ENCODE peak calls at places on chromosome 15, in six cellular contexts. One of them, this sample, is unnamed.

GRCh38 chr15:70512772-70513362 is 250.5 kb downstream of the UACA start:
- DNase-seq in mucosa of gallbladder: no peak
- DNase-seq in A172: peak; percentile 41
- DNase-seq in dorsolateral prefrontal cortex: no peak
- DNase-seq in erythroblast: peak; percentile 77
- DNase-seq in AG08395: peak; percentile 38
- DNase-seq in this sample: peak; percentile 71

GRCh38 chr15:35349916-35350315 is 196.0 kb downstream of the DPH6 start:
- DNase-seq in mucosa of gallbladder: no peak
- DNase-seq in A172: no peak
- DNase-seq in dorsolateral prefrontal cortex: no peak
- DNase-seq in erythroblast: no peak
- DNase-seq in AG08395: peak; percentile 20
- DNase-seq in this sample: no peak

GRCh38 chr15:31267161-31268107 is 59.2 kb upstream of the KLF13 start:
- DNase-seq in mucosa of gallbladder: peak; percentile 9
- DNase-seq in A172: no peak
- DNase-seq in dorsolateral prefrontal cortex: peak; percentile 21
- DNase-seq in erythroblast: peak; percentile 45
- DNase-seq in AG08395: no peak
- DNase-seq in this sample: peak; percentile 40

GRCh38 chr15:80906159-80906775 is 83.4 kb downstream of the MESD start:
- DNase-seq in mucosa of gallbladder: no peak
- DNase-seq in A172: no peak
- DNase-seq in dorsolateral prefrontal cortex: no peak
- DNase-seq in erythroblast: no peak
- DNase-seq in AG08395: no peak
- DNase-seq in this sample: peak; percentile 96

GRCh38 chr15:100733088-100733487 is 130.7 kb downstream of the ASB7 start:
- DNase-seq in mucosa of gallbladder: no peak
- DNase-seq in A172: peak; percentile 55
- DNase-seq in dorsolateral prefrontal cortex: no peak
- DNase-seq in erythroblast: no peak
- DNase-seq in AG08395: peak; percentile 90
- DNase-seq in this sample: no peak

GRCh38 chr15:64845183-64845611 is 3.5 kb downstream of the PLEKHO2 start:
- DNase-seq in mucosa of gallbladder: no peak
- DNase-seq in A172: no peak
- DNase-seq in dorsolateral prefrontal cortex: no peak
- DNase-seq in erythroblast: no peak
- DNase-seq in AG08395: no peak
- DNase-seq in this sample: no peak

GRCh38 chr15:68678746-68679145 is 100.0 kb downstream of the CORO2B start:
- DNase-seq in mucosa of gallbladder: no peak
- DNase-seq in A172: no peak
- DNase-seq in dorsolateral prefrontal cortex: no peak
- DNase-seq in erythroblast: peak; percentile 22
- DNase-seq in AG08395: no peak
- DNase-seq in this sample: peak; percentile 9

GRCh38 chr15:49379996-49380395 is 43.0 kb upstream of the FGF7 start:
- DNase-seq in mucosa of gallbladder: no peak
- DNase-seq in A172: no peak
- DNase-seq in dorsolateral prefrontal cortex: no peak
- DNase-seq in erythroblast: no peak
- DNase-seq in AG08395: no peak
- DNase-seq in this sample: no peak

GRCh38 chr15:67744331-67745058 is 80.8 kb upstream of the SKOR1 start:
- DNase-seq in mucosa of gallbladder: no peak
- DNase-seq in A172: no peak
- DNase-seq in dorsolateral prefrontal cortex: no peak
- DNase-seq in erythroblast: no peak
- DNase-seq in AG08395: no peak
- DNase-seq in this sample: no peak

GRCh38 chr15:39125904-39126303 is 455.0 kb upstream of the THBS1 start:
- DNase-seq in mucosa of gallbladder: no peak
- DNase-seq in A172: no peak
- DNase-seq in dorsolateral prefrontal cortex: no peak
- DNase-seq in erythroblast: peak; percentile 81
- DNase-seq in AG08395: peak; percentile 19
- DNase-seq in this sample: peak; percentile 67

GRCh38 chr15:40582726-40583246 is 11.3 kb upstream of the KNL1 start:
- DNase-seq in mucosa of gallbladder: peak; percentile 53
- DNase-seq in A172: peak; percentile 93
- DNase-seq in dorsolateral prefrontal cortex: no peak
- DNase-seq in erythroblast: no peak
- DNase-seq in AG08395: peak; percentile 15
- DNase-seq in this sample: peak; percentile 88

GRCh38 chr15:92141607-92142006 is 252.1 kb upstream of the ST8SIA2 start:
- DNase-seq in mucosa of gallbladder: no peak
- DNase-seq in A172: no peak
- DNase-seq in dorsolateral prefrontal cortex: no peak
- DNase-seq in erythroblast: no peak
- DNase-seq in AG08395: no peak
- DNase-seq in this sample: no peak

GRCh38 chr15:50289749-50290148 is 24.2 kb upstream of the HDC start:
- DNase-seq in mucosa of gallbladder: no peak
- DNase-seq in A172: no peak
- DNase-seq in dorsolateral prefrontal cortex: no peak
- DNase-seq in erythroblast: no peak
- DNase-seq in AG08395: no peak
- DNase-seq in this sample: no peak

GRCh38 chr15:78220713-78221112 is 13.7 kb downstream of the ACSBG1 start:
- DNase-seq in mucosa of gallbladder: no peak
- DNase-seq in A172: no peak
- DNase-seq in dorsolateral prefrontal cortex: no peak
- DNase-seq in erythroblast: no peak
- DNase-seq in AG08395: no peak
- DNase-seq in this sample: peak; percentile 88

GRCh38 chr15:83092309-83092976 is 15.0 kb upstream of the TM6SF1 start:
- DNase-seq in mucosa of gallbladder: peak; percentile 44
- DNase-seq in A172: no peak
- DNase-seq in dorsolateral prefrontal cortex: peak; percentile 36
- DNase-seq in erythroblast: peak; percentile 89
- DNase-seq in AG08395: no peak
- DNase-seq in this sample: no peak

GRCh38 chr15:62869116-62869515 is 173.4 kb upstream of the TPM1 start:
- DNase-seq in mucosa of gallbladder: no peak
- DNase-seq in A172: no peak
- DNase-seq in dorsolateral prefrontal cortex: no peak
- DNase-seq in erythroblast: no peak
- DNase-seq in AG08395: no peak
- DNase-seq in this sample: no peak

GRCh38 chr15:44193651-44194396 is 1.2 kb downstream of the FRMD5 start:
- DNase-seq in mucosa of gallbladder: no peak
- DNase-seq in A172: peak; percentile 41
- DNase-seq in dorsolateral prefrontal cortex: no peak
- DNase-seq in erythroblast: no peak
- DNase-seq in AG08395: peak; percentile 27
- DNase-seq in this sample: peak; percentile 89

GRCh38 chr15:91553455-91553854 is 300.1 kb upstream of the SLCO3A1 start:
- DNase-seq in mucosa of gallbladder: no peak
- DNase-seq in A172: no peak
- DNase-seq in dorsolateral prefrontal cortex: no peak
- DNase-seq in erythroblast: no peak
- DNase-seq in AG08395: no peak
- DNase-seq in this sample: peak; percentile 90

GRCh38 chr15:69666441-69666882 is 213.8 kb downstream of the RPLP1 start:
- DNase-seq in mucosa of gallbladder: peak; percentile 30
- DNase-seq in A172: no peak
- DNase-seq in dorsolateral prefrontal cortex: peak; percentile 54
- DNase-seq in erythroblast: peak; percentile 7
- DNase-seq in AG08395: no peak
- DNase-seq in this sample: no peak

GRCh38 chr15:40344631-40345120 is 3.9 kb upstream of the CCDC9B start:
- DNase-seq in mucosa of gallbladder: no peak
- DNase-seq in A172: peak; percentile 88
- DNase-seq in dorsolateral prefrontal cortex: no peak
- DNase-seq in erythroblast: peak; percentile 75
- DNase-seq in AG08395: peak; percentile 78
- DNase-seq in this sample: peak; percentile 79

GRCh38 chr15:64288577-64288976 is 67.4 kb downstream of the CSNK1G1 start:
- DNase-seq in mucosa of gallbladder: no peak
- DNase-seq in A172: no peak
- DNase-seq in dorsolateral prefrontal cortex: no peak
- DNase-seq in erythroblast: no peak
- DNase-seq in AG08395: peak; percentile 3
- DNase-seq in this sample: peak; percentile 50

GRCh38 chr15:75230016-75230343 is 28.2 kb upstream of the GOLGA6C start:
- DNase-seq in mucosa of gallbladder: no peak
- DNase-seq in A172: no peak
- DNase-seq in dorsolateral prefrontal cortex: no peak
- DNase-seq in erythroblast: no peak
- DNase-seq in AG08395: no peak
- DNase-seq in this sample: no peak

GRCh38 chr15:90402230-90402629 is 14.2 kb downstream of the IQGAP1 start:
- DNase-seq in mucosa of gallbladder: no peak
- DNase-seq in A172: peak; percentile 80
- DNase-seq in dorsolateral prefrontal cortex: no peak
- DNase-seq in erythroblast: no peak
- DNase-seq in AG08395: peak; percentile 77
- DNase-seq in this sample: peak; percentile 48

GRCh38 chr15:45157974-45158373 is 28.2 kb downstream of the DUOX1 start:
- DNase-seq in mucosa of gallbladder: no peak
- DNase-seq in A172: peak; percentile 78
- DNase-seq in dorsolateral prefrontal cortex: peak; percentile 65
- DNase-seq in erythroblast: no peak
- DNase-seq in AG08395: peak; percentile 86
- DNase-seq in this sample: peak; percentile 57

GRCh38 chr15:61834076-61834697 is 226.1 kb downstream of the VPS13C start:
- DNase-seq in mucosa of gallbladder: peak; percentile 85
- DNase-seq in A172: peak; percentile 51
- DNase-seq in dorsolateral prefrontal cortex: peak; percentile 86
- DNase-seq in erythroblast: peak; percentile 73
- DNase-seq in AG08395: peak; percentile 79
- DNase-seq in this sample: peak; percentile 75

GRCh38 chr15:101149864-101150722 is 101.8 kb downstream of the CHSY1 start:
- DNase-seq in mucosa of gallbladder: no peak
- DNase-seq in A172: no peak
- DNase-seq in dorsolateral prefrontal cortex: no peak
- DNase-seq in erythroblast: no peak
- DNase-seq in AG08395: no peak
- DNase-seq in this sample: no peak

This sample was measured in NCI-H69.